ENCODE peak calls at places on chromosome 5, in four cellular contexts. R is left cardiac atrium, A is AG09309, Z is DMS53. V is an unnamed sample.
A peak's percentile ranks its signal among the peaks of the same experiment; 100 is the strongest.

GRCh38 chr5:73749485-73750270 is 123.7 kb downstream of the ARHGEF28 start:
- DNase-seq in A (no peak), Z (no peak), R (no peak), V (no peak)

GRCh38 chr5:139369181-139369580 is 13.9 kb downstream of the SLC23A1 start:
- DNase-seq in Z (no peak), A (no peak), R (no peak), V (no peak)

GRCh38 chr5:87829214-87829551 is 416.5 kb upstream of the CCNH start:
- DNase-seq in A (no peak), R (peak; percentile 69), Z (peak; percentile 84), V (no peak)

GRCh38 chr5:9838906-9839305 is 208.8 kb upstream of the TAS2R1 start:
- DNase-seq in Z (peak; percentile 52), A (no peak), R (no peak), V (no peak)

GRCh38 chr5:81164466-81164865 is 68.7 kb upstream of the CKMT2 start:
- DNase-seq in A (no peak), R (no peak), Z (no peak), V (no peak)

GRCh38 chr5:73143716-73144115 is 23.3 kb downstream of the TMEM171 start:
- DNase-seq in Z (no peak), R (no peak), A (no peak), V (no peak)

GRCh38 chr5:93593476-93594060 is 10.5 kb downstream of the NR2F1 start:
- DNase-seq in R (no peak), Z (no peak), A (no peak), V (no peak)

GRCh38 chr5:134111741-134112647 is 2.5 kb upstream of the TCF7 start:
- DNase-seq in A (no peak), R (no peak), Z (peak; percentile 35), V (no peak)

GRCh38 chr5:177365845-177366527 is 8.3 kb downstream of the RGS14 start:
- DNase-seq in A (no peak), Z (no peak), R (no peak), V (no peak)

GRCh38 chr5:95808686-95809413 is 13.7 kb downstream of the GLRX start:
- DNase-seq in A (no peak), Z (no peak), R (peak; percentile 76), V (peak; percentile 41)

GRCh38 chr5:50711280-50711679 is 44.8 kb downstream of the PARP8 start:
- DNase-seq in Z (peak; percentile 58), A (no peak), R (no peak), V (no peak)

GRCh38 chr5:90015584-90016018 is 394.0 kb downstream of the CETN3 start:
- DNase-seq in R (no peak), A (no peak), Z (no peak), V (no peak)

GRCh38 chr5:15388856-15389255 is 111.1 kb upstream of the FBXL7 start:
- DNase-seq in A (no peak), Z (no peak), R (no peak), V (no peak)

GRCh38 chr5:155082401-155082800 is 68.8 kb downstream of the KIF4B start:
- DNase-seq in R (no peak), Z (peak; percentile 30), A (peak; percentile 24), V (no peak)

GRCh38 chr5:146344155-146345118 is 5.8 kb downstream of the POU4F3 start:
- DNase-seq in R (no peak), Z (peak; percentile 75), A (no peak), V (no peak)

GRCh38 chr5:178207183-178207916 is 3.0 kb downstream of the HNRNPAB start:
- DNase-seq in R (peak; percentile 13), Z (no peak), A (no peak), V (no peak)

GRCh38 chr5:147391781-147392180 is 118.1 kb downstream of the DPYSL3 start:
- DNase-seq in A (peak; percentile 62), Z (peak; percentile 77), R (peak; percentile 56), V (peak; percentile 44)